ENCODE peak calls at places on chromosomes 7 and 10, in seven cellular contexts. Z is Panc1, X is neural progenitor cell, F is ovary, W is HCT116, D is PC-9, V is pancreas. G is an unnamed sample.

GRCh38 chr7:1466524-1467271 is 7.4 kb upstream of the MICALL2 start:
- DNase-seq in Z (no peak), X (peak; percentile 67), F (peak; percentile 46), W (no peak), D (peak; percentile 87), V (peak; percentile 80), G (peak; percentile 43)

GRCh38 chr10:80132299-80133139 is at the start of gene PLAC9:
- DNase-seq in Z (no peak), X (peak; percentile 60), F (peak; percentile 30), W (no peak), D (no peak), V (no peak), G (peak; percentile 24)

GRCh38 chr10:73577788-73578187 is 13.4 kb downstream of the USP54 start:
- DNase-seq in Z (no peak), X (peak; percentile 5), F (peak; percentile 61), W (no peak), D (peak; percentile 73), V (peak; percentile 85), G (no peak)

GRCh38 chr10:82211331-82211730 is 336.3 kb downstream of the NRG3 start:
- DNase-seq in Z (no peak), X (peak; percentile 33), F (no peak), W (no peak), D (no peak), V (no peak), G (no peak)

GRCh38 chr10:48932831-48933670 is 6.6 kb downstream of the LRRC18 start:
- DNase-seq in Z (no peak), X (no peak), F (no peak), W (no peak), D (no peak), V (no peak), G (no peak)

GRCh38 chr10:78263521-78263988 is 229.9 kb downstream of the RPS24 start:
- DNase-seq in Z (no peak), X (no peak), F (no peak), W (no peak), D (no peak), V (no peak), G (no peak)

GRCh38 chr7:30032310-30033125 is 4.3 kb downstream of the PLEKHA8 start:
- DNase-seq in Z (no peak), X (no peak), F (peak; percentile 30), W (no peak), D (no peak), V (no peak), G (no peak)

GRCh38 chr7:30796105-30796869 is 25.1 kb downstream of the MINDY4 start:
- DNase-seq in Z (no peak), X (no peak), F (no peak), W (no peak), D (no peak), V (no peak), G (no peak)

GRCh38 chr7:2723138-2723850 is 35.3 kb downstream of the AMZ1 start:
- DNase-seq in Z (no peak), X (no peak), F (no peak), W (no peak), D (no peak), V (no peak), G (no peak)

GRCh38 chr7:45569290-45569685 is 4.9 kb upstream of the ADCY1 start:
- DNase-seq in Z (no peak), X (no peak), F (no peak), W (no peak), D (no peak), V (no peak), G (no peak)

GRCh38 chr7:135726911-135727673 is 894 bp downstream of the SLC13A4 start:
- DNase-seq in Z (no peak), X (no peak), F (no peak), W (no peak), D (no peak), V (no peak), G (no peak)

GRCh38 chr7:107693396-107693795 is 32.8 kb downstream of the SLC26A4 start:
- DNase-seq in Z (no peak), X (no peak), F (no peak), W (no peak), D (no peak), V (no peak), G (no peak)

GRCh38 chr10:42576338-42576737 is 62.0 kb downstream of the ZNF33B start:
- DNase-seq in Z (no peak), X (no peak), F (no peak), W (no peak), D (no peak), V (no peak), G (no peak)

GRCh38 chr7:81499262-81500116 is 270.4 kb downstream of the HGF start:
- DNase-seq in Z (peak; percentile 85), X (peak; percentile 76), F (no peak), W (peak; percentile 81), D (peak; percentile 19), V (no peak), G (no peak)

GRCh38 chr7:7640221-7641128 is at the start of gene UMAD1:
- DNase-seq in Z (peak; percentile 99), X (peak; percentile 99), F (peak; percentile 98), W (peak; percentile 99), D (peak; percentile 99), V (peak; percentile 99), G (peak; percentile 85)

GRCh38 chr7:34652784-34653183 is 5.2 kb upstream of the NPSR1 start:
- DNase-seq in Z (no peak), X (no peak), F (no peak), W (no peak), D (no peak), V (no peak), G (no peak)

GRCh38 chr7:37510043-37510634 is 61.5 kb upstream of the ELMO1 start:
- DNase-seq in Z (peak; percentile 22), X (peak; percentile 35), F (no peak), W (no peak), D (no peak), V (no peak), G (no peak)

GRCh38 chr7:116588641-116589594 is 64.1 kb downstream of the CAV1 start:
- DNase-seq in Z (peak; percentile 48), X (peak; percentile 68), F (no peak), W (peak; percentile 44), D (peak; percentile 6), V (no peak), G (no peak)

DNA sequence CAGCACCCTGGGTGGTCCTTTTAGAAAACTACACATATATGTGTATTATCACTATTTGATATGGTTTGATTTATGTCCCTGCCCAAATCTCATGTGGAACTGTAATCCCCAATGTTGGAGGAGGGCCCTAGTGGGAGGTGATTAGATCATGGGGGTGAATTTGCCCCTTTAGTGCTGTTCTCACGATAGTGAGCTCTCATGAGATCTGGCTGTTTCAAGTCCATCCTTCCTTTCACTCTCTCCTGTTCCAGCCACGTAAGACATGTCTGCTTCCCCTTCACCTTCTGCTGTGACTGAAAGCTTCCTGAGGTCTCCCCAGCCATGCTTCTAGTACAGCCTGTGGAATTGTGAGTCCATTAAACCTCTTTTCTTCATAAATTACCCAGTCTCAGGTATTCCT is 37.3 kb downstream of the DOCK4 start:
- DNase-seq in Z (no peak), X (no peak), F (no peak), W (no peak), D (no peak), V (no peak), G (no peak)
- TF ChIP-seq CTCF in Z (no peak), X (no peak), F (no peak), W (no peak), D (no peak), V (no peak), G (no peak)

DNA sequence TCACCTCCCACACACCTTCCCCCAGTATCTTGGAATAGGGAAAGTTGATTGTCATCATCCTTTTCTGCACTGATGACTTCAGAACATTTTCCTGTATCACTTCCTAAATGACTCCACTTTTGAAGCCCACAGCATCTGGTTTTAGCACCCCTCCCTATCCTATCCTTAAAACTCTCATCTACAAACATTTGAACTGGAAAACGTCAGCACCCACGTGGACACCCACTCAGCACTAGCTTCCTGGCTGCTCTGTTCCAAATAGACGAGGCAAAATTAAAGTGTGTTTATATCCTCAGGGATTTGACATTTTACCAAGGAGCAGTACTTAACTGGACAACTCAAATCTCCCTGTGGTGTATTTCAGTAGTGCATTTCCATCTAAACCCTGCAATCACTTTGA is 73.9 kb downstream of the REEP3 start:
- DNase-seq in Z (no peak), X (no peak), F (no peak), W (no peak), D (no peak), V (no peak), G (no peak)
- TF ChIP-seq CTCF in Z (no peak), X (no peak), F (no peak), W (no peak), D (no peak), V (no peak), G (no peak)

GRCh38 chr10:64598604-64599003 is 1077.4 kb downstream of the REEP3 start:
- DNase-seq in Z (no peak), X (no peak), F (no peak), W (no peak), D (no peak), V (no peak), G (no peak)
- TF ChIP-seq CTCF in Z (no peak), X (no peak), F (no peak), W (no peak), D (no peak), V (no peak), G (no peak)

GRCh38 chr10:104403625-104404024 is 50.0 kb downstream of the CFAP58 start:
- DNase-seq in Z (no peak), X (no peak), F (no peak), W (no peak), D (no peak), V (no peak), G (no peak)

GRCh38 chr10:104406715-104407517 is 53.3 kb downstream of the CFAP58 start:
- DNase-seq in Z (peak; percentile 18), X (peak; percentile 62), F (no peak), W (peak; percentile 57), D (no peak), V (no peak), G (no peak)
- TF ChIP-seq CTCF in Z (peak; percentile 81), X (peak; percentile 75), F (no peak), W (peak; percentile 80), D (peak; percentile 55), V (no peak), G (peak; percentile 69)

GRCh38 chr10:24952146-24952700 is at the start of gene PRTFDC1:
- DNase-seq in Z (no peak), X (no peak), F (peak; percentile 68), W (no peak), D (peak; percentile 39), V (peak; percentile 51), G (peak; percentile 56)
- TF ChIP-seq CTCF in Z (no peak), X (no peak), F (no peak), W (no peak), D (no peak), V (no peak), G (no peak)

DNA sequence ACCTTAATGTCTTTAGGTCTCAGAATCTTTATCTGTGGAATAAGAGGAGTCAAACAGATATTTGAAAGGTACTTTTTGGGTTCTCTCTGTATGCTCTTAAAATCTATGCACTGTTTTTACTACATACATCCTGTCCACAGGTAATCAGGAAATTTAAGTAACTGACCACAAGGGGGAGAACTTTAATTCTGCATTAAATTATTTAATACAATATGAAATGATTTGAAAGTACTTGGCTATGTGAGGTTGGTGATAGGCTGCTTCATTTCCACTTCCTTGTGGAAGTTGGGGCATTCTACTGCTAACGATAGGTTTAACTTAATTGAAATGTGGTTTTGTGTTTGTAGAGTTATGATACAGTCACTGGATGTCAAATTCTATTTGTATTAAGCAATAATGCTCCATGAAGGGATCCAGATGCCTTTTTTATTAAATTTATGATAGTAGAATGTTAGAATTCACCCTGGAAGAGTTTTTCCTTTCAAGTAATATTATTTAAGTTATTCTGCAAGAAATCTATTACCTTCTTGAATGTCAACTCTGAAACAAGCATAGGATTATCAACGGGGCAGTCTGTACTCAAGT is 6.0 kb downstream of the TEX47 start:
- DNase-seq in Z (peak; percentile 17), X (peak; percentile 31), F (no peak), W (peak; percentile 23), D (no peak), V (no peak), G (no peak)
- TF ChIP-seq CTCF in Z (peak; percentile 62), X (peak; percentile 70), F (no peak), W (peak; percentile 63), D (peak; percentile 74), V (peak; percentile 14), G (peak; percentile 77)

G was measured in neural crest cell.